ENCODE peak calls at places on chromosome 21, in nine cellular contexts. P is Right ventricle myocardium inferior; Y is left lung; U is Right ventricle myocardium superior; H is right cardiac atrium; F is central memory CD8-positive, alpha-beta T cell; A is activated T-cell treated with anti-CD3 and anti-CD28 coated beads, Interleukin-2, amount 50 U/mL, for 72 hours; M is GM12878; V is aorta. T is an unnamed sample.

GRCh38 chr21:43921979-43922945 is 57.2 kb downstream of the AGPAT3 start:
- ATAC-seq in V (no peak), M (peak; percentile 61), U (no peak), A (peak; percentile 77), F (peak; percentile 27), Y (no peak), P (no peak), H (no peak), T (peak; percentile 53)

GRCh38 chr21:30769724-30770431 is 14.7 kb upstream of the KRTAP21-1 start:
- ATAC-seq in V (no peak), U (no peak), Y (no peak), F (no peak), H (no peak), M (no peak), P (no peak), A (no peak), T (no peak)

GRCh38 chr21:18030248-18030647 is 211.1 kb upstream of the C21orf91 start:
- ATAC-seq in H (no peak), M (peak; percentile 52), P (no peak), Y (no peak), F (no peak), V (no peak), A (peak; percentile 69), U (no peak), T (peak; percentile 96)

GRCh38 chr21:44583800-44584147 is 3.4 kb upstream of the KRTAP10-5 start:
- ATAC-seq in U (no peak), F (peak; percentile 54), H (no peak), P (no peak), A (peak; percentile 100), Y (no peak), M (peak; percentile 23), V (no peak), T (peak; percentile 100)

GRCh38 chr21:29656504-29657227 is 283.1 kb downstream of the GRIK1 start:
- ATAC-seq in Y (peak; percentile 55), P (no peak), F (no peak), V (no peak), U (no peak), M (peak; percentile 36), H (peak; percentile 94), A (peak; percentile 99), T (peak; percentile 97)

GRCh38 chr21:44844256-44844655 is 26.4 kb upstream of the SUMO3 start:
- ATAC-seq in H (no peak), A (no peak), P (no peak), M (no peak), F (no peak), U (no peak), Y (no peak), V (no peak), T (no peak)

GRCh38 chr21:35208810-35209517 is 159.9 kb upstream of the RUNX1 start:
- ATAC-seq in U (peak; percentile 32), P (no peak), M (no peak), F (no peak), H (peak; percentile 14), A (no peak), V (no peak), Y (no peak), T (no peak)

GRCh38 chr21:32712043-32712442 is 15.8 kb downstream of the SYNJ1 start:
- ATAC-seq in Y (no peak), U (peak; percentile 43), A (peak; percentile 54), P (no peak), M (peak; percentile 100), V (no peak), H (no peak), F (peak; percentile 52), T (peak; percentile 92)

GRCh38 chr21:25338415-25338814 is 268.9 kb downstream of the MRPL39 start:
- ATAC-seq in M (no peak), V (no peak), U (no peak), F (no peak), Y (no peak), P (no peak), A (no peak), H (no peak), T (no peak)

T was measured in activated T-helper 17 cell treated with anti-CD3 and anti-CD28 coated beads, Interleukin-2, amount 50 U/mL, for 72 hours.